ENCODE peak calls at places on chromosomes 7 and 10, in four cellular contexts. L is activated effector memory CD4-positive, alpha-beta T cell treated with anti-CD3 and anti-CD28 coated beads, Interleukin-2, amount 50 U/mL, for 16 hours; V is NK-92 treated with Interleukin-12 subunit alpha and Interleukin-12 subunit beta, amount 100 ng/mL, for 24 hours; E is left ventricle myocardium superior. X is an unnamed sample.

GRCh38 chr7:2598175-2598823 is 33.5 kb upstream of the TTYH3 start:
- DNase-seq in L (no peak), V (no peak), E (no peak), X (no peak)

GRCh38 chr10:110919971-110920881 is 822 bp downstream of the SHOC2 start:
- DNase-seq in L (peak; percentile 68), V (peak; percentile 10), E (peak; percentile 58), X (no peak)

GRCh38 chr7:44223362-44224114 is 22.8 kb downstream of the YKT6 start:
- DNase-seq in E (no peak), V (no peak), L (no peak), X (no peak)

GRCh38 chr10:8063935-8064334 is 9.4 kb downstream of the GATA3 start:
- DNase-seq in E (no peak), L (no peak), V (no peak), X (no peak)

GRCh38 chr10:94451883-94452519 is 49.7 kb downstream of the TBC1D12 start:
- DNase-seq in E (no peak), V (no peak), L (no peak), X (no peak)

GRCh38 chr7:1862560-1862959 is 192.5 kb downstream of the ELFN1 start:
- DNase-seq in L (no peak), E (no peak), V (no peak), X (no peak)

GRCh38 chr10:76397210-76397881 is 965.9 kb downstream of the LRMDA start:
- DNase-seq in E (peak; percentile 41), V (no peak), L (no peak), X (peak; percentile 22)

GRCh38 chr10:130635528-130635927 is 499.3 kb downstream of the GLRX3 start:
- DNase-seq in L (no peak), E (no peak), V (no peak), X (no peak)

GRCh38 chr10:106727170-106727569 is 437.3 kb downstream of the SORCS1 start:
- DNase-seq in L (no peak), E (no peak), V (no peak), X (no peak)

GRCh38 chr10:50992356-50992866 is 81.9 kb upstream of the PRKG1 start:
- DNase-seq in L (no peak), E (peak; percentile 33), V (no peak), X (no peak)

GRCh38 chr7:99784007-99784406 is at the start of gene CYP3A4:
- DNase-seq in E (no peak), V (no peak), L (no peak), X (no peak)

GRCh38 chr10:69387500-69387899 is 29.2 kb downstream of the TACR2 start:
- DNase-seq in E (no peak), L (no peak), V (no peak), X (no peak)

GRCh38 chr7:1693419-1693990 is 23.4 kb downstream of the ELFN1 start:
- DNase-seq in L (peak; percentile 50), V (no peak), E (peak; percentile 32), X (peak; percentile 12)

GRCh38 chr10:89480047-89480446 is 55.3 kb downstream of the SLC16A12 start:
- DNase-seq in L (no peak), V (no peak), E (no peak), X (no peak)